ENCODE peak calls at places on chromosomes 1 and 21, in four cellular contexts. One of them, this sample, is unnamed.

GRCh38 chr1:168365719-168366474 is 85.2 kb downstream of the TBX19 start:
- DNase-seq in LoVo: no peak
- DNase-seq in activated CD4-positive, alpha-beta T cell treated with anti-CD3 and anti-CD28 coated beads, Interleukin-2, amount 50 U/mL, for 4 hours: no peak
- DNase-seq in HFFc6: no peak
- DNase-seq in this sample: no peak

GRCh38 chr1:15455522-15455921 is 1.0 kb upstream of the CELA2A start:
- DNase-seq in LoVo: no peak
- DNase-seq in activated CD4-positive, alpha-beta T cell treated with anti-CD3 and anti-CD28 coated beads, Interleukin-2, amount 50 U/mL, for 4 hours: no peak
- DNase-seq in HFFc6: no peak
- DNase-seq in this sample: no peak

GRCh38 chr1:185929759-185930158 is 195.6 kb downstream of the HMCN1 start:
- DNase-seq in LoVo: no peak
- DNase-seq in activated CD4-positive, alpha-beta T cell treated with anti-CD3 and anti-CD28 coated beads, Interleukin-2, amount 50 U/mL, for 4 hours: no peak
- DNase-seq in HFFc6: no peak
- DNase-seq in this sample: no peak

GRCh38 chr1:40976952-40977690 is 2.4 kb upstream of the CTPS1 start:
- DNase-seq in LoVo: no peak
- DNase-seq in activated CD4-positive, alpha-beta T cell treated with anti-CD3 and anti-CD28 coated beads, Interleukin-2, amount 50 U/mL, for 4 hours: no peak
- DNase-seq in HFFc6: peak; percentile 93
- DNase-seq in this sample: no peak

GRCh38 chr1:223515416-223515815 is 122.2 kb downstream of the CCDC185 start:
- DNase-seq in LoVo: no peak
- DNase-seq in activated CD4-positive, alpha-beta T cell treated with anti-CD3 and anti-CD28 coated beads, Interleukin-2, amount 50 U/mL, for 4 hours: peak; percentile 23
- DNase-seq in HFFc6: no peak
- DNase-seq in this sample: no peak

GRCh38 chr1:192703283-192704206 is 67.6 kb downstream of the RGS13 start:
- DNase-seq in LoVo: no peak
- DNase-seq in activated CD4-positive, alpha-beta T cell treated with anti-CD3 and anti-CD28 coated beads, Interleukin-2, amount 50 U/mL, for 4 hours: no peak
- DNase-seq in HFFc6: no peak
- DNase-seq in this sample: no peak

GRCh38 chr1:245797592-245798366 is 643.0 kb downstream of the KIF26B start:
- DNase-seq in LoVo: no peak
- DNase-seq in activated CD4-positive, alpha-beta T cell treated with anti-CD3 and anti-CD28 coated beads, Interleukin-2, amount 50 U/mL, for 4 hours: no peak
- DNase-seq in HFFc6: no peak
- DNase-seq in this sample: no peak

GRCh38 chr1:92430030-92430429 is 56.7 kb downstream of the GFI1 start:
- DNase-seq in LoVo: no peak
- DNase-seq in activated CD4-positive, alpha-beta T cell treated with anti-CD3 and anti-CD28 coated beads, Interleukin-2, amount 50 U/mL, for 4 hours: no peak
- DNase-seq in HFFc6: no peak
- DNase-seq in this sample: no peak

GRCh38 chr1:66503841-66504470 is 30.0 kb upstream of the SGIP1 start:
- DNase-seq in LoVo: peak; percentile 52
- DNase-seq in activated CD4-positive, alpha-beta T cell treated with anti-CD3 and anti-CD28 coated beads, Interleukin-2, amount 50 U/mL, for 4 hours: no peak
- DNase-seq in HFFc6: peak; percentile 72
- DNase-seq in this sample: peak; percentile 75

GRCh38 chr1:226690460-226690982 is 48.6 kb downstream of the ITPKB start:
- DNase-seq in LoVo: no peak
- DNase-seq in activated CD4-positive, alpha-beta T cell treated with anti-CD3 and anti-CD28 coated beads, Interleukin-2, amount 50 U/mL, for 4 hours: no peak
- DNase-seq in HFFc6: no peak
- DNase-seq in this sample: no peak

GRCh38 chr1:9245230-9245619 is 10.7 kb downstream of the H6PD start:
- DNase-seq in LoVo: no peak
- DNase-seq in activated CD4-positive, alpha-beta T cell treated with anti-CD3 and anti-CD28 coated beads, Interleukin-2, amount 50 U/mL, for 4 hours: no peak
- DNase-seq in HFFc6: no peak
- DNase-seq in this sample: no peak

GRCh38 chr1:58572691-58573090 is 4.4 kb downstream of the TACSTD2 start:
- DNase-seq in LoVo: peak; percentile 11
- DNase-seq in activated CD4-positive, alpha-beta T cell treated with anti-CD3 and anti-CD28 coated beads, Interleukin-2, amount 50 U/mL, for 4 hours: no peak
- DNase-seq in HFFc6: no peak
- DNase-seq in this sample: no peak

GRCh38 chr1:58365328-58365727 is 181.2 kb downstream of the OMA1 start:
- DNase-seq in LoVo: no peak
- DNase-seq in activated CD4-positive, alpha-beta T cell treated with anti-CD3 and anti-CD28 coated beads, Interleukin-2, amount 50 U/mL, for 4 hours: no peak
- DNase-seq in HFFc6: no peak
- DNase-seq in this sample: no peak

GRCh38 chr1:15757016-15757543 is 1.5 kb upstream of the FBLIM1 start:
- DNase-seq in LoVo: no peak
- DNase-seq in activated CD4-positive, alpha-beta T cell treated with anti-CD3 and anti-CD28 coated beads, Interleukin-2, amount 50 U/mL, for 4 hours: no peak
- DNase-seq in HFFc6: no peak
- DNase-seq in this sample: no peak

GRCh38 chr1:65812065-65812464 is 19.4 kb downstream of the PDE4B start:
- DNase-seq in LoVo: peak; percentile 32
- DNase-seq in activated CD4-positive, alpha-beta T cell treated with anti-CD3 and anti-CD28 coated beads, Interleukin-2, amount 50 U/mL, for 4 hours: no peak
- DNase-seq in HFFc6: peak; percentile 85
- DNase-seq in this sample: peak; percentile 54

GRCh38 chr1:109863699-109864062 is 47.0 kb upstream of the CSF1 start:
- DNase-seq in LoVo: no peak
- DNase-seq in activated CD4-positive, alpha-beta T cell treated with anti-CD3 and anti-CD28 coated beads, Interleukin-2, amount 50 U/mL, for 4 hours: no peak
- DNase-seq in HFFc6: no peak
- DNase-seq in this sample: no peak

GRCh38 chr1:150268342-150268705 is 492 bp downstream of the APH1A start:
- DNase-seq in LoVo: no peak
- DNase-seq in activated CD4-positive, alpha-beta T cell treated with anti-CD3 and anti-CD28 coated beads, Interleukin-2, amount 50 U/mL, for 4 hours: peak; percentile 15
- DNase-seq in HFFc6: no peak
- DNase-seq in this sample: no peak

GRCh38 chr1:56877973-56878372 is 23.4 kb downstream of the C8A start:
- DNase-seq in LoVo: no peak
- DNase-seq in activated CD4-positive, alpha-beta T cell treated with anti-CD3 and anti-CD28 coated beads, Interleukin-2, amount 50 U/mL, for 4 hours: no peak
- DNase-seq in HFFc6: peak; percentile 3
- DNase-seq in this sample: no peak

GRCh38 chr1:167720965-167721616 is 691 bp upstream of the MPZL1 start:
- DNase-seq in LoVo: peak; percentile 47
- DNase-seq in activated CD4-positive, alpha-beta T cell treated with anti-CD3 and anti-CD28 coated beads, Interleukin-2, amount 50 U/mL, for 4 hours: no peak
- DNase-seq in HFFc6: peak; percentile 66
- DNase-seq in this sample: peak; percentile 84

GRCh38 chr1:111660204-111661150 is 40.9 kb downstream of the RAP1A start:
- DNase-seq in LoVo: no peak
- DNase-seq in activated CD4-positive, alpha-beta T cell treated with anti-CD3 and anti-CD28 coated beads, Interleukin-2, amount 50 U/mL, for 4 hours: no peak
- DNase-seq in HFFc6: no peak
- DNase-seq in this sample: peak; percentile 10

GRCh38 chr21:33212159-33212851 is 17.4 kb upstream of the IFNAR2 start:
- DNase-seq in LoVo: no peak
- DNase-seq in activated CD4-positive, alpha-beta T cell treated with anti-CD3 and anti-CD28 coated beads, Interleukin-2, amount 50 U/mL, for 4 hours: no peak
- DNase-seq in HFFc6: peak; percentile 50
- DNase-seq in this sample: no peak

GRCh38 chr1:47717341-47717740 is 279.5 kb downstream of the FOXD2 start:
- DNase-seq in LoVo: no peak
- DNase-seq in activated CD4-positive, alpha-beta T cell treated with anti-CD3 and anti-CD28 coated beads, Interleukin-2, amount 50 U/mL, for 4 hours: no peak
- DNase-seq in HFFc6: no peak
- DNase-seq in this sample: no peak

GRCh38 chr1:186188004-186188539 is 187.0 kb downstream of the TPR start:
- DNase-seq in LoVo: no peak
- DNase-seq in activated CD4-positive, alpha-beta T cell treated with anti-CD3 and anti-CD28 coated beads, Interleukin-2, amount 50 U/mL, for 4 hours: no peak
- DNase-seq in HFFc6: peak; percentile 89
- DNase-seq in this sample: no peak

GRCh38 chr1:197965132-197965707 is 48.0 kb downstream of the LHX9 start:
- DNase-seq in LoVo: no peak
- DNase-seq in activated CD4-positive, alpha-beta T cell treated with anti-CD3 and anti-CD28 coated beads, Interleukin-2, amount 50 U/mL, for 4 hours: no peak
- DNase-seq in HFFc6: no peak
- DNase-seq in this sample: no peak

GRCh38 chr1:67741786-67742185 is 56.8 kb downstream of the GADD45A start:
- DNase-seq in LoVo: no peak
- DNase-seq in activated CD4-positive, alpha-beta T cell treated with anti-CD3 and anti-CD28 coated beads, Interleukin-2, amount 50 U/mL, for 4 hours: no peak
- DNase-seq in HFFc6: no peak
- DNase-seq in this sample: no peak

GRCh38 chr1:94248956-94249688 is 11.7 kb upstream of the ARHGAP29 start:
- DNase-seq in LoVo: no peak
- DNase-seq in activated CD4-positive, alpha-beta T cell treated with anti-CD3 and anti-CD28 coated beads, Interleukin-2, amount 50 U/mL, for 4 hours: no peak
- DNase-seq in HFFc6: no peak
- DNase-seq in this sample: no peak